ENCODE peak calls at places on chromosomes 7 and 10, in four cellular contexts. L is GM23248, N is hepatocyte, U is GM12878. P is an unnamed sample.
A peak's percentile ranks its signal among the peaks of the same experiment; 100 is the strongest.

GRCh38 chr10:106973716-106974115 is 190.8 kb downstream of the SORCS1 start:
- DNase-seq in L (no peak), N (no peak), U (no peak), P (no peak)

GRCh38 chr10:125868372-125868975 is 12.6 kb downstream of the DHX32 start:
- DNase-seq in L (peak; percentile 63), N (peak; percentile 58), U (no peak), P (peak; percentile 66)

GRCh38 chr10:45241865-45242518 is 73.4 kb downstream of the OR13A1 start:
- DNase-seq in L (no peak), N (no peak), U (no peak), P (peak; percentile 36)

GRCh38 chr7:93799750-93800357 is 90.7 kb downstream of the TFPI2 start:
- DNase-seq in L (peak; percentile 44), N (peak; percentile 18), U (no peak), P (peak; percentile 54)

GRCh38 chr7:41881313-41882130 is 178.6 kb upstream of the INHBA start:
- DNase-seq in L (no peak), N (no peak), U (peak; percentile 98), P (no peak)

GRCh38 chr10:12873172-12873571 is 128.3 kb downstream of the CCDC3 start:
- DNase-seq in L (no peak), N (no peak), U (no peak), P (no peak)

GRCh38 chr10:109275970-109276369 is 647.3 kb downstream of the XPNPEP1 start:
- DNase-seq in L (no peak), N (no peak), U (no peak), P (no peak)

GRCh38 chr10:132714906-132715790 is 70.8 kb downstream of the NKX6-2 start:
- DNase-seq in L (no peak), N (no peak), U (no peak), P (no peak)

GRCh38 chr10:107434201-107434600 is 269.7 kb upstream of the SORCS1 start:
- DNase-seq in L (no peak), N (no peak), U (no peak), P (no peak)

GRCh38 chr10:77168861-77169260 is 468.7 kb downstream of the KCNMA1 start:
- DNase-seq in L (no peak), N (no peak), U (no peak), P (no peak)

GRCh38 chr7:117645456-117646181 is 165.8 kb downstream of the CFTR start:
- DNase-seq in L (peak; percentile 2), N (no peak), U (no peak), P (no peak)

GRCh38 chr10:115727114-115727513 is 545.9 kb downstream of the GFRA1 start:
- DNase-seq in L (no peak), N (no peak), U (no peak), P (no peak)

GRCh38 chr10:97853006-97853405 is 3.4 kb downstream of the GOLGA7B start:
- DNase-seq in L (no peak), N (no peak), U (no peak), P (no peak)

GRCh38 chr10:97849491-97850402 is at the start of gene GOLGA7B:
- DNase-seq in L (peak; percentile 69), N (peak; percentile 89), U (no peak), P (peak; percentile 89)

GRCh38 chr10:97850446-97850845 is 803 bp downstream of the GOLGA7B start:
- DNase-seq in L (no peak), N (peak; percentile 43), U (no peak), P (peak; percentile 59)

GRCh38 chr10:97852277-97852676 is 2.6 kb downstream of the GOLGA7B start:
- DNase-seq in L (no peak), N (no peak), U (no peak), P (no peak)

DNA sequence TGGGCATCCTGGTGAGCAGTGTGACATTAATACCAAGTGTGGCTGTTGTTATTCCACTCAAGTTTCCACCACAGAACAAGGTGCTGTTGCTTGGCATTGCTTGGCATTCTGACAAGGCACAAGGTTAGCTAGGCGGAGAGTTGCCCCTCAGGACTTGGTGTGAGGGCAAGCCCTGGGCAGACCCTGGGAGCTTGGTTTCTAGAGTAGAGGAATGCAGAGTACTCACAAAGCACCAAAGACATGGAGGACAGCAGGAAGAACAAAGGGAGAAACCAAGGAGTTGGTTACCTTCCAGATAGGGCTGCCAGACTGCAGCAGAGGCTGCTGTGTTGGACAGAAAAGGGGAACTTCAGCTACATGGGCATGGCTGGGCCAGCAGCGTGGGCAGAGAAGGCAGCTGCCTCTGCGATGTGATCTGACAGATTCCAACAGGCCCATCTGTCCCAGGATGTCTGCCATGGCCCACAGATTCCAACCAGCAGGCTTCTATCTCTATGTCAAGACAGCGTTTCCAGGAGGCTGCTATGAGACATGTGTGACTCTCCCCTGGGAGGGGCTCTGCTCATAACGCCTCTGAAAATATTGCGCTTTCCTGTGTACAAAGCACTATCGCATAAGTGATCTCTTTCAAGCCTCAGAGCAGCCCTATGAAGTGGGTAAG is 1.8 kb downstream of the GOLGA7B start:
- DNase-seq in L (no peak), N (no peak), U (no peak), P (no peak)
- H3K4me3 ChIP-seq in L (no peak overlapping the region), N (no peak overlapping the region), U (no peak overlapping the region), P (no peak overlapping the region)

GRCh38 chr10:92410501-92410900 is 119.5 kb downstream of the MARCHF5 start:
- DNase-seq in L (no peak), N (no peak), U (no peak), P (no peak)

GRCh38 chr10:92407305-92408016 is 116.5 kb downstream of the MARCHF5 start:
- DNase-seq in L (no peak), N (no peak), U (no peak), P (no peak)

GRCh38 chr10:92408017-92408361 is 117.0 kb downstream of the MARCHF5 start:
- DNase-seq in L (no peak), N (no peak), U (no peak), P (no peak)

GRCh38 chr10:92404592-92404991 is 113.6 kb downstream of the MARCHF5 start:
- DNase-seq in L (no peak), N (no peak), U (no peak), P (no peak)

GRCh38 chr10:92405006-92405924 is 114.3 kb downstream of the MARCHF5 start:
- DNase-seq in L (no peak), N (no peak), U (no peak), P (peak; percentile 20)
- H2AFZ ChIP-seq in L (no peak overlapping the region), N (no peak overlapping the region), U (no peak overlapping the region), P (peak overlapping the region; percentile 99)

DNA sequence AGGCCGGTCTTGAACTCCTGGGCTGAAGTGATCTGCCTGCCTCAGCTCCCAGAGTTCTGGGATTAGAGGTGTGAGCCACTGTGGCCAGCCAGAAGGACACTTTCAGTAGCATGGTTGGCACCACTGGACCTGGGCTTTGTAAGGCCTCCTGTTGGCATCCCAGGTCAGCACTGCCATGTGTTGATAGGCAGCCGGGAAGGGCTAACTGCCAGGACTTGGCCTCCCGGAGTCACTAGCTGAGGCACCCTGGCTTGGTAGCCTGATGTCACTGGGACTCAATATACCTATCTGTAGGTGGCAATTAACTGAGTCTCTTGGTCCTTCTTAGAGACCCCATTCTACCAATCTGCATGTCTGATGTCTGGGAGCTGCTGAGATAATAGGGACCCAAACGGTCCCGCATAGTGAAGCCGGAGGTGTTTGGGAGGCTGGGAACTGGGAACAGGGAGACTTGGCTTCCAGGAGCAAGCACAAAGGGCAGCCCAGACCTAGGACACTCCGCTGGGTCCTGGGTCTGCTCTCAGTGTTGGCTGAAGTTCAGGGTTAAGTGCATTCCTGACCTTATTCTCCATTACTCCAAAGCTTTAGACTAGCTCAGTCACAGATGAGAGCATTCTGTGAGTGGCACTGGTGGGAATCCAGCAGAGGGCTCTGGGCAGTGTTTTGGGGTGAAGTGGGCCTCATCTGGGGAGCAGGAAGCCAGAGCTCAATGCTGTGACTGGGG is 2.6 kb downstream of the LHPP start:
- DNase-seq in L (no peak), N (no peak), U (no peak), P (no peak)
- H3K4me3 ChIP-seq in L (no peak overlapping the region), N (no peak overlapping the region), U (no peak overlapping the region), P (no peak overlapping the region)

GRCh38 chr7:15648461-15648961 is 38.0 kb downstream of the MEOX2 start:
- DNase-seq in L (no peak), N (no peak), U (no peak), P (no peak)
- H2AFZ ChIP-seq in L (no peak overlapping the region), N (no peak overlapping the region), U (no peak overlapping the region), P (no peak overlapping the region)

DNA sequence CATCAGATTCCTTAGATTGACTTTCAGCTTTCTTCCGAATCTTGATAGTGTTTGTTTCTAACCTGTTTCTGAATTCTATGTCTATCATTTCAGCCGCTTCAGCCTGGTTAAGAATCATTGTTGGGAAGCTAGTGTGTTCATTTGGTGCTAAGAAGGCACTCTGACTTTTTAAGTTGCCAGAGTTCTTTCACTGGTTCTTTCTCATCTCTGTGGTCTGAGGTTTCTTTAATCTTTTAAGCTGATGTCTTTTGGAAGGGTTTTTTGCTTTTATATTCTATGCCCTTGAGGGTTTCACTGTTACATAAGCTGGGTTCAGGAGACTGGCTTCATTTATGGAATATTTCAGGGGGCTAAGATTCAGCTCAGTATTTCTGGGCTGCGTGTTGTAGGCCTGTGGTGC is 104.5 kb upstream of the PRSS58 start:
- DNase-seq in L (no peak), N (no peak), U (no peak), P (no peak)
- H3K4me3 ChIP-seq in L (no peak overlapping the region), N (no peak overlapping the region), U (no peak overlapping the region), P (no peak overlapping the region)

P was measured in GM23338.